ENCODE peak calls at places on chromosome 18, in five cellular contexts. T, P, K, N and D are unnamed samples.

GRCh38 chr18:44725300-44726096 is 44.8 kb downstream of the SETBP1 start:
- DNase-seq in T (peak), P (no peak), K (peak), N (peak), D (no peak)

GRCh38 chr18:31497404-31497710 is 620 bp upstream of the DSG2 start:
- DNase-seq in T (no peak), P (no peak), K (no peak), N (no peak), D (no peak)

GRCh38 chr18:65601775-65602174 is 149.0 kb upstream of the CDH7 start:
- DNase-seq in T (no peak), P (no peak), K (no peak), N (no peak), D (no peak)

GRCh38 chr18:22309191-22309590 is 108.5 kb downstream of the CTAGE1 start:
- DNase-seq in T (peak), P (no peak), K (no peak), N (peak), D (no peak)

GRCh38 chr18:76847926-76848325 is 25.6 kb downstream of the ZNF236 start:
- DNase-seq in T (no peak), P (no peak), K (no peak), N (no peak), D (no peak)

GRCh38 chr18:62566818-62567217 is 44.0 kb downstream of the ZCCHC2 start:
- DNase-seq in T (no peak), P (no peak), K (no peak), N (no peak), D (no peak)

GRCh38 chr18:57287766-57288165 is 64.6 kb upstream of the ST8SIA3 start:
- DNase-seq in T (no peak), P (no peak), K (no peak), N (no peak), D (no peak)

GRCh38 chr18:46916551-46917107 is 678 bp downstream of the PIAS2 start:
- DNase-seq in T (peak), P (no peak), K (no peak), N (peak), D (no peak)

GRCh38 chr18:42801706-42802105 is 313.8 kb downstream of the RIT2 start:
- DNase-seq in T (peak), P (no peak), K (no peak), N (peak), D (no peak)

GRCh38 chr18:79519751-79520472 is 124.2 kb downstream of the NFATC1 start:
- DNase-seq in T (peak), P (no peak), K (no peak), N (peak), D (no peak)

GRCh38 chr18:3595282-3596273 is 145.6 kb downstream of the TGIF1 start:
- DNase-seq in T (peak), P (no peak), K (peak), N (peak), D (peak)

GRCh38 chr18:5421981-5422380 is 121.8 kb downstream of the EPB41L3 start:
- DNase-seq in T (no peak), P (no peak), K (no peak), N (no peak), D (no peak)

GRCh38 chr18:11366410-11366809 is 217.0 kb upstream of the PIEZO2 start:
- DNase-seq in T (peak), P (no peak), K (no peak), N (peak), D (no peak)

GRCh38 chr18:76364282-76365259 is 130.5 kb downstream of the ZNF516 start:
- DNase-seq in T (peak), P (no peak), K (no peak), N (no peak), D (no peak)

GRCh38 chr18:21303913-21304312 is 61.9 kb downstream of the GREB1L start:
- DNase-seq in T (no peak), P (no peak), K (no peak), N (no peak), D (no peak)

GRCh38 chr18:51164327-51165290 is 32.9 kb downstream of the MEX3C start:
- DNase-seq in T (no peak), P (no peak), K (no peak), N (peak), D (no peak)

GRCh38 chr18:32851936-32852335 is 79.1 kb upstream of the KLHL14 start:
- DNase-seq in T (no peak), P (no peak), K (no peak), N (no peak), D (no peak)

GRCh38 chr18:23337599-23338444 is 115.3 kb upstream of the RIOK3 start:
- DNase-seq in T (no peak), P (no peak), K (no peak), N (peak), D (no peak)

GRCh38 chr18:79395308-79395640 is 456 bp upstream of the NFATC1 start:
- DNase-seq in T (no peak), P (no peak), K (no peak), N (no peak), D (no peak)

GRCh38 chr18:32870611-32871010 is 97.8 kb upstream of the KLHL14 start:
- DNase-seq in T (no peak), P (no peak), K (no peak), N (no peak), D (no peak)

GRCh38 chr18:3513481-3513880 is 63.5 kb downstream of the TGIF1 start:
- DNase-seq in T (no peak), P (no peak), K (no peak), N (no peak), D (no peak)

GRCh38 chr18:77114564-77115391 is 17.8 kb downstream of the MBP start:
- DNase-seq in T (peak), P (peak), K (peak), N (peak), D (peak)

GRCh38 chr18:68431922-68432198 is 283.0 kb downstream of the TMX3 start:
- DNase-seq in T (no peak), P (no peak), K (no peak), N (no peak), D (no peak)

GRCh38 chr18:7454429-7454828 is 112.7 kb upstream of the PTPRM start:
- DNase-seq in T (no peak), P (no peak), K (no peak), N (no peak), D (no peak)

GRCh38 chr18:41126541-41127235 is 828.3 kb upstream of the PIK3C3 start:
- DNase-seq in T (peak), P (no peak), K (no peak), N (peak), D (no peak)

GRCh38 chr18:59005266-59005665 is 134.4 kb upstream of the SEC11C start:
- DNase-seq in T (peak), P (peak), K (no peak), N (peak), D (no peak)

GRCh38 chr18:30334781-30335180 is 707.8 kb downstream of the DSC3 start:
- DNase-seq in T (no peak), P (no peak), K (no peak), N (no peak), D (no peak)

GRCh38 chr18:9417081-9417841 is 58.1 kb upstream of the RALBP1 start:
- DNase-seq in T (peak), P (peak), K (peak), N (peak), D (no peak)

GRCh38 chr18:41938445-41938844 is 16.6 kb upstream of the PIK3C3 start:
- DNase-seq in T (peak), P (no peak), K (no peak), N (peak), D (no peak)

GRCh38 chr18:12046751-12047335 is 46.8 kb upstream of the ANKRD62 start:
- DNase-seq in T (no peak), P (no peak), K (no peak), N (no peak), D (no peak)

GRCh38 chr18:79690586-79691482 is 11.2 kb downstream of the CTDP1 start:
- DNase-seq in T (no peak), P (no peak), K (no peak), N (no peak), D (no peak)

GRCh38 chr18:13620818-13621445 is 105.4 kb downstream of the FAM210A start:
- DNase-seq in T (no peak), P (no peak), K (no peak), N (no peak), D (no peak)

GRCh38 chr18:21702602-21703001 is 2.0 kb downstream of the ABHD3 start:
- DNase-seq in T (no peak), P (no peak), K (no peak), N (no peak), D (no peak)

DNA sequence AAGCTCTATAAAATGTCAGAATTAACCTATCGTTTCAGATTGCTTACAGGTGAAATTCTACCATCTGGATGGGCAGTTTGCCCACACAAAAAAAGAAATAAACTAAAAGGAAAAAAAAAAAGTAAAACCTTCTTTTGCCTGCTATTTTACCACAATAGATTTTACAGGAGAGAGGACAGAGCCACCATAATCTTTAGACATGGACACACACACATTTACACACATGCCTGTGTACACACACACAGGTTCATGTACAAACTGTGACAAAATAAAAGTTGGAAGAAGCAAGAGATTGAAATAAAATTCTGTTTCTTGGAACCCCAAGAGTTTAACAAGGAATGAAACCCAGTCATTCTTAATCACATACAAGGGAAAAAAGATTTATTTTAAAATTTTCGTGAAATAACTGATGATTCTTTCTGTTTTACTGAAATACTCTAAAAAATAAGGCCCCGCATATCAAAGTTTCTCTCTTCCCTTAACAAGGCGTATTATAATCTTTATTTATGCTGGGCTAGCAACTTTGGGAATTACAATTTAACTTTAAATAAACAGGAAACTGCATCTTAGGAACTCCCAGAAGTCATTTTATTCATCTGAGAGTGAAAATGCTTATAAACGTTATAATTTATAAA is 166.9 kb downstream of the TCF4 start:
- DNase-seq in T (no peak), P (no peak), K (no peak), N (no peak), D (no peak)
- H3K4me3 ChIP-seq in T (peak), P (peak), K (peak), N (no peak), D (peak)

GRCh38 chr18:36185901-36186460 is 1.3 kb upstream of the MOCOS start:
- DNase-seq in T (no peak), P (no peak), K (no peak), N (no peak), D (no peak)
- H3K4me3 ChIP-seq in T (no peak), P (peak), K (no peak), N (no peak), D (no peak)

DNA sequence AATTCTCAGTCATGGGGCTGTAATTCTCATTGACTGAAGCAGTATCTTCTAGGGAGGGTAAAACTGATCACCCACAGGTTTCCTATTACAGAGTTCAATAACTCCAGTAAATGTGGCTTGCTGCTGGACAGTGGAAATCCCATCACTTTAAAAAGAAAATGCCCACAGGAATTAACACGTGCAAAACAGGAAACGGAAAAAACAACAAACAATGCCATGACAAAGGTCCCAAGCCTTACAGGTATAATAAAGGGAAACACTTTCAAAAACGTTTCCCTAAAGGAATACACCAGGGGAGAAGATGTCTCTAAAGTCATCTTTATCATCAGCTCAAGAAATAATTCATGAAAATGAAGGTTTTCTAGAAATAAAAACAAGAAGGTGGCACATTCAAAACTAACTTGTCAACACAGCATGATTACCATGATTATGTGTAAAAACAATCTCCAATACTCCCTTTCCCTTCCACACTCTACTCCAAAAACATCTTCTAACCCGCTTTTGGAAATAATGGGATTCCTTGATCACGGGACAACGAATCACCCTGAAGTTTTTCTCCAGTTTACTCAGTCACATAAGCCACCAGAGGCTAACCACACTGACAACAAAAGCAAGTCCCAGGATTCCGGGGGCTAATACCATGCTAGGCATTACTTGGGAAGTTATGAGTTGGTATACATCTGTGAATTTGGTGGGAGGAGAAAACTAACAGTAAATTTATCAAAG is 167.9 kb downstream of the TCF4 start:
- DNase-seq in T (peak), P (no peak), K (no peak), N (no peak), D (no peak)
- H3K4me3 ChIP-seq in T (peak), P (peak), K (peak), N (no peak), D (no peak)

GRCh38 chr18:908631-909621 is 4.3 kb downstream of the ADCYAP1 start:
- DNase-seq in T (no peak), P (no peak), K (no peak), N (no peak), D (no peak)
- H3K4me3 ChIP-seq in T (peak), P (peak), K (peak), N (peak), D (peak)

GRCh38 chr18:74906189-74906588 is 302.8 kb downstream of the PTGR3 start:
- DNase-seq in T (peak), P (no peak), K (no peak), N (peak), D (no peak)
- H3K4me3 ChIP-seq in T (no peak), P (no peak), K (no peak), N (no peak), D (no peak)

DNA sequence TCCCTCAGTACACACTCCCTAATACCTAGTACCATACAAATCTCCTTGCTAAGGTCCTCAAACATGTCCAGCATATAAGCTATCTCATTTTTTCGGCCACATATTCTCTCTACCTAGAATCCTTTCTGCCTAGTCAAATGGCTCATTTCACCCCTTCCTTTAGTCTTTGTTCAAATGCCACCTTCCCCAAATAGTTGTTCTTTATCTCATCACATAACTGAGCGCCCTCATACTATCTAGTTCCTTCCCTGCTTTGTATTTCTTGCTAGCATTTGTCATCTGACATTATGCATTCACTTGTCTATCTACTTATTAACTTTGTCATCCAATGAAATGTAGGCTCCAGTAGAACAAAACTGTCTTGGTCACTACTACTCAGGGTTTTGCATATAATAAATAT is 35.5 kb downstream of the RPRD1A start:
- DNase-seq in T (no peak), P (no peak), K (no peak), N (no peak), D (no peak)
- H3K4me3 ChIP-seq in T (no peak), P (no peak), K (no peak), N (no peak), D (no peak)

DNA sequence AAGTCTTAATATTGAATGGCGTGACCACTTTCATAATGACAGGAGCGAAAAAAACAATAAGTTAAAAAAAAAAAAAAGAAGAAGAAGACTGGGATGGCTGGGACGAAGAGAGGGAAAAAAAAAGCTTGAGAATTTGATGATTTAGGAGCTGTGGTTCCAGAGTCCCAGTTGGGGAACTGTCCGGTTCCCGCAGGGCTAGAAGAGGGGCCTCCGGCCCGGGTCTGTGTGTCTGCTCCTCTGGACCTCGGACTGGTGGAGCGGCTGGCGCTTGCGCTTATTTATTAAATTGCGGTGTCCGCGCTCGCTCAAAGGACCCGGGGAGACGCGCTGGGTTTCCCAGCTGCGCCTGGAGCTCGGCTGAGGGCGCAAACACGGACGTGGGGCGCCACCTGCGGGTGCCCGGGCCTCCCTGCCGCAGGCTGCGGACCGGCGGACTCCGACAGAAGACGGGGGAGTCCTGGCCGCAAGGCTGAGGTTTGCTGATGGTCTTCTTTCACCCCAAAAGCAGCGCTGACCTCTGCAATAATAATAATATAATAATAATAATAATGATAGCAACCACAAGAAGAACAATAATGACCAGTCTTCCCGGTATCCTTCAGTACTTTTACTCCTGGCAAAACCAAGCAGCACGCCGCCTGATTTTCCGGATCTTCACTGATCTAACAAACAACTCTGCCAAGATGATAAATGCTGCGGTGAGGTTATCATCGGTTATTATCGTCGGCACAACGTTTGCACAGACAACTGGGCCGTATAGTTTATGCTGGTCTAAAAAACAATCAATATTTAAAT is at the start of gene CBLN2:
- DNase-seq in T (peak), P (no peak), K (no peak), N (peak), D (peak)
- H3K4me3 ChIP-seq in T (no peak), P (peak), K (no peak), N (no peak), D (no peak)

GRCh38 chr18:48923746-48924580 is 26.8 kb downstream of the SMAD7 start:
- DNase-seq in T (peak), P (no peak), K (no peak), N (peak), D (no peak)

GRCh38 chr18:48924621-48925601 is 25.9 kb downstream of the SMAD7 start:
- DNase-seq in T (peak), P (no peak), K (no peak), N (no peak), D (no peak)

GRCh38 chr18:48922203-48922800 is 28.5 kb downstream of the SMAD7 start:
- DNase-seq in T (no peak), P (no peak), K (no peak), N (no peak), D (no peak)

GRCh38 chr18:48921305-48922202 is 29.2 kb downstream of the SMAD7 start:
- DNase-seq in T (no peak), P (no peak), K (no peak), N (no peak), D (no peak)

GRCh38 chr18:48922801-48923730 is 27.7 kb downstream of the SMAD7 start:
- DNase-seq in T (peak), P (peak), K (peak), N (peak), D (no peak)
- H3K4me3 ChIP-seq in T (peak), P (peak), K (peak), N (peak), D (peak)